ENCODE peak calls at places on chromosomes 7 and 10, in nine cellular contexts. One of them, this sample, is unnamed.

GRCh38 chr10:124534231-124534798 is 72.7 kb downstream of the LHPP start:
- DNase-seq in posterior cingulate gyrus: no peak
- DNase-seq in T-helper 9 cell: no peak
- DNase-seq in LoVo: no peak
- DNase-seq in AML-193: no peak
- DNase-seq in NCI-H1092: no peak
- DNase-seq in stimulated activated CD4-positive, alpha-beta T cell treated with anti-CD3 and anti-CD28 coated beads, TNF-alpha, amount 100 ng/mL, for 24 hours: no peak
- DNase-seq in type B pancreatic cell: no peak
- DNase-seq in neural progenitor cell: peak
- DNase-seq in this sample: peak

GRCh38 chr7:155865830-155866545 is 53.7 kb upstream of the SHH start:
- DNase-seq in neural progenitor cell: no peak
- DNase-seq in stimulated activated CD4-positive, alpha-beta T cell treated with anti-CD3 and anti-CD28 coated beads, TNF-alpha, amount 100 ng/mL, for 24 hours: no peak
- DNase-seq in T-helper 9 cell: no peak
- DNase-seq in type B pancreatic cell: peak
- DNase-seq in posterior cingulate gyrus: no peak
- DNase-seq in AML-193: no peak
- DNase-seq in LoVo: peak
- DNase-seq in NCI-H1092: no peak
- DNase-seq in this sample: no peak

GRCh38 chr10:118944959-118945622 is 84.4 kb upstream of the NANOS1 start:
- DNase-seq in type B pancreatic cell: peak
- DNase-seq in NCI-H1092: no peak
- DNase-seq in posterior cingulate gyrus: no peak
- DNase-seq in stimulated activated CD4-positive, alpha-beta T cell treated with anti-CD3 and anti-CD28 coated beads, TNF-alpha, amount 100 ng/mL, for 24 hours: no peak
- DNase-seq in neural progenitor cell: no peak
- DNase-seq in T-helper 9 cell: no peak
- DNase-seq in AML-193: no peak
- DNase-seq in LoVo: no peak
- DNase-seq in this sample: no peak

GRCh38 chr10:102975483-102976057 is 57.5 kb downstream of the CNNM2 start:
- DNase-seq in posterior cingulate gyrus: no peak
- DNase-seq in LoVo: no peak
- DNase-seq in neural progenitor cell: no peak
- DNase-seq in NCI-H1092: no peak
- DNase-seq in T-helper 9 cell: no peak
- DNase-seq in AML-193: no peak
- DNase-seq in stimulated activated CD4-positive, alpha-beta T cell treated with anti-CD3 and anti-CD28 coated beads, TNF-alpha, amount 100 ng/mL, for 24 hours: no peak
- DNase-seq in type B pancreatic cell: no peak
- DNase-seq in this sample: no peak

GRCh38 chr7:106110238-106110560 is 1.9 kb downstream of the SYPL1 start:
- DNase-seq in type B pancreatic cell: no peak
- DNase-seq in posterior cingulate gyrus: no peak
- DNase-seq in neural progenitor cell: no peak
- DNase-seq in LoVo: no peak
- DNase-seq in stimulated activated CD4-positive, alpha-beta T cell treated with anti-CD3 and anti-CD28 coated beads, TNF-alpha, amount 100 ng/mL, for 24 hours: no peak
- DNase-seq in NCI-H1092: no peak
- DNase-seq in T-helper 9 cell: no peak
- DNase-seq in AML-193: peak
- DNase-seq in this sample: no peak

GRCh38 chr7:93992423-93993110 is 11.6 kb downstream of the BET1 start:
- DNase-seq in NCI-H1092: no peak
- DNase-seq in posterior cingulate gyrus: no peak
- DNase-seq in neural progenitor cell: no peak
- DNase-seq in LoVo: no peak
- DNase-seq in stimulated activated CD4-positive, alpha-beta T cell treated with anti-CD3 and anti-CD28 coated beads, TNF-alpha, amount 100 ng/mL, for 24 hours: no peak
- DNase-seq in type B pancreatic cell: no peak
- DNase-seq in AML-193: no peak
- DNase-seq in T-helper 9 cell: no peak
- DNase-seq in this sample: no peak

GRCh38 chr7:90613088-90613498 is 17.0 kb downstream of the CDK14 start:
- DNase-seq in T-helper 9 cell: no peak
- DNase-seq in AML-193: no peak
- DNase-seq in NCI-H1092: no peak
- DNase-seq in LoVo: no peak
- DNase-seq in neural progenitor cell: no peak
- DNase-seq in type B pancreatic cell: no peak
- DNase-seq in stimulated activated CD4-positive, alpha-beta T cell treated with anti-CD3 and anti-CD28 coated beads, TNF-alpha, amount 100 ng/mL, for 24 hours: peak
- DNase-seq in posterior cingulate gyrus: no peak
- DNase-seq in this sample: no peak

GRCh38 chr7:149833495-149834130 is 4.6 kb upstream of the ZNF862 start:
- DNase-seq in NCI-H1092: no peak
- DNase-seq in stimulated activated CD4-positive, alpha-beta T cell treated with anti-CD3 and anti-CD28 coated beads, TNF-alpha, amount 100 ng/mL, for 24 hours: no peak
- DNase-seq in neural progenitor cell: no peak
- DNase-seq in LoVo: no peak
- DNase-seq in AML-193: no peak
- DNase-seq in T-helper 9 cell: no peak
- DNase-seq in type B pancreatic cell: no peak
- DNase-seq in posterior cingulate gyrus: no peak
- DNase-seq in this sample: no peak